ENCODE peak calls at places on chromosome 1, in ten cellular contexts. One of them, this sample, is unnamed.

GRCh38 chr1:34178072-34178471 is 1.4 kb downstream of the C1orf94 start:
- DNase-seq in PC-3: no peak
- DNase-seq in gastrocnemius medialis: no peak
- DNase-seq in A673: no peak
- DNase-seq in esophagus muscularis mucosa: no peak
- DNase-seq in fibroblast of lung: no peak
- DNase-seq in SK-N-SH: no peak
- DNase-seq in right lobe of liver: no peak
- DNase-seq in ovary: no peak
- DNase-seq in astrocyte: no peak
- DNase-seq in this sample: no peak

GRCh38 chr1:205346956-205347574 is 9.7 kb downstream of the KLHDC8A start:
- DNase-seq in PC-3: peak; percentile 48
- DNase-seq in gastrocnemius medialis: no peak
- DNase-seq in A673: no peak
- DNase-seq in esophagus muscularis mucosa: no peak
- DNase-seq in fibroblast of lung: no peak
- DNase-seq in SK-N-SH: no peak
- DNase-seq in right lobe of liver: no peak
- DNase-seq in ovary: no peak
- DNase-seq in astrocyte: peak; percentile 68
- DNase-seq in this sample: no peak

GRCh38 chr1:225953315-225953714 is 12.3 kb upstream of the LEFTY2 start:
- DNase-seq in PC-3: peak; percentile 42
- DNase-seq in gastrocnemius medialis: no peak
- DNase-seq in A673: no peak
- DNase-seq in esophagus muscularis mucosa: no peak
- DNase-seq in fibroblast of lung: no peak
- DNase-seq in SK-N-SH: no peak
- DNase-seq in right lobe of liver: no peak
- DNase-seq in ovary: no peak
- DNase-seq in astrocyte: no peak
- DNase-seq in this sample: no peak

GRCh38 chr1:241063281-241063680 is 293.7 kb downstream of the RGS7 start:
- DNase-seq in PC-3: no peak
- DNase-seq in gastrocnemius medialis: no peak
- DNase-seq in A673: no peak
- DNase-seq in esophagus muscularis mucosa: no peak
- DNase-seq in fibroblast of lung: no peak
- DNase-seq in SK-N-SH: no peak
- DNase-seq in right lobe of liver: no peak
- DNase-seq in ovary: no peak
- DNase-seq in astrocyte: no peak
- DNase-seq in this sample: no peak

GRCh38 chr1:940121-941026 is 16.7 kb downstream of the SAMD11 start:
- DNase-seq in PC-3: peak; percentile 40
- DNase-seq in gastrocnemius medialis: no peak
- DNase-seq in A673: peak; percentile 93
- DNase-seq in esophagus muscularis mucosa: no peak
- DNase-seq in fibroblast of lung: peak; percentile 80
- DNase-seq in SK-N-SH: peak; percentile 86
- DNase-seq in right lobe of liver: peak; percentile 66
- DNase-seq in ovary: peak; percentile 72
- DNase-seq in astrocyte: peak; percentile 59
- DNase-seq in this sample: peak; percentile 86

GRCh38 chr1:11187000-11187399 is 2.2 kb upstream of the ANGPTL7 start:
- DNase-seq in PC-3: no peak
- DNase-seq in gastrocnemius medialis: no peak
- DNase-seq in A673: no peak
- DNase-seq in esophagus muscularis mucosa: no peak
- DNase-seq in fibroblast of lung: no peak
- DNase-seq in SK-N-SH: no peak
- DNase-seq in right lobe of liver: no peak
- DNase-seq in ovary: no peak
- DNase-seq in astrocyte: no peak
- DNase-seq in this sample: no peak

GRCh38 chr1:170917373-170917772 is 18.0 kb upstream of the MROH9 start:
- DNase-seq in PC-3: no peak
- DNase-seq in gastrocnemius medialis: no peak
- DNase-seq in A673: no peak
- DNase-seq in esophagus muscularis mucosa: no peak
- DNase-seq in fibroblast of lung: no peak
- DNase-seq in SK-N-SH: no peak
- DNase-seq in right lobe of liver: no peak
- DNase-seq in ovary: no peak
- DNase-seq in astrocyte: no peak
- DNase-seq in this sample: no peak

GRCh38 chr1:43108080-43108479 is 64.0 kb downstream of the EBNA1BP2 start:
- DNase-seq in PC-3: no peak
- DNase-seq in gastrocnemius medialis: no peak
- DNase-seq in A673: no peak
- DNase-seq in esophagus muscularis mucosa: no peak
- DNase-seq in fibroblast of lung: no peak
- DNase-seq in SK-N-SH: no peak
- DNase-seq in right lobe of liver: no peak
- DNase-seq in ovary: no peak
- DNase-seq in astrocyte: no peak
- DNase-seq in this sample: no peak

DNA sequence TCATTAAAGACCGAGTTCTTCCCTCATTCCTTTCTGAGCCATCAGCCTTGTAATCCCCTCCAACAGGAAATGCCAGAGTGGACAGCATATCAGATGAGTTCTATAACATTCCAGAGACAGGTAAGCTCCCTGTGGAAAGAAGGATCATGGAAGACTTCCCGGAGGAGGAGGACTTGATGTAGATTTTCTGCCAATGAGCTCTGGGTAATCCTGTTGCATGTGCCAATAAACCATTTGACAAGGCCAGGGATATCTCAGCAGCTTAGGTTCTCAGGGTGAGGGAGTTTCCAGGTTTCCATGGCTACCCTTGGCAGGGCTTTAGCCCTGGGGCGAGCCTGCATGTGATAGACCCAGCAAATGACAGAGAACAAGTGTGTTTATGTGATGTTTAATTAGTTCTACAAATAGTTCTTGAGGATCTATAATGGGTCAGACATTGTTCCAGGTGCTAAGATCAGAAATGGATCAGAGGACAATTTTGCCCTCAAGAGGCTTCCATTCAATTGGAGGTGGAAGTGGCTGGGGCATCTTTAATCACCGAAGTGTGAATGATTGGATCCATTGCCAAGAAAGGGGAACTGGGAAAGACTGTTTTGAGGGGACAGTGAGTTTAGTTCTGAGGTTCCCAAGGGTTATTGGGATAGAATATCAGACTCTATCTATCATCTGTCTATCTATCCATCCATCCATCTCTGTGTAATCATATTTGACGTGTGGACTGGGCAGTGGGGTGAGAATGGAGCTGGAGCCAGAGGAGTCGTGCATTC is 6.9 kb downstream of the PLA2G5 start:
- DNase-seq in PC-3: no peak
- DNase-seq in gastrocnemius medialis: no peak
- DNase-seq in A673: no peak
- DNase-seq in esophagus muscularis mucosa: no peak
- DNase-seq in fibroblast of lung: no peak
- DNase-seq in SK-N-SH: no peak
- DNase-seq in right lobe of liver: no peak
- DNase-seq in ovary: no peak
- DNase-seq in astrocyte: no peak
- DNase-seq in this sample: no peak
- TF ChIP-seq CTCF in PC-3: no peak
- TF ChIP-seq CTCF in gastrocnemius medialis: no peak
- TF ChIP-seq CTCF in A673: no peak
- TF ChIP-seq CTCF in esophagus muscularis mucosa: no peak
- TF ChIP-seq CTCF in fibroblast of lung: no peak
- TF ChIP-seq CTCF in SK-N-SH: no peak
- TF ChIP-seq CTCF in right lobe of liver: no peak
- TF ChIP-seq CTCF in ovary: no peak
- TF ChIP-seq CTCF in astrocyte: no peak
- TF ChIP-seq CTCF in this sample: no peak

GRCh38 chr1:53726009-53726600 is 12.9 kb downstream of the GLIS1 start:
- DNase-seq in PC-3: no peak
- DNase-seq in gastrocnemius medialis: no peak
- DNase-seq in A673: no peak
- DNase-seq in esophagus muscularis mucosa: no peak
- DNase-seq in fibroblast of lung: no peak
- DNase-seq in SK-N-SH: no peak
- DNase-seq in right lobe of liver: no peak
- DNase-seq in ovary: no peak
- DNase-seq in astrocyte: no peak
- DNase-seq in this sample: no peak

GRCh38 chr1:53719469-53719868 is 19.5 kb downstream of the GLIS1 start:
- DNase-seq in PC-3: no peak
- DNase-seq in gastrocnemius medialis: no peak
- DNase-seq in A673: no peak
- DNase-seq in esophagus muscularis mucosa: no peak
- DNase-seq in fibroblast of lung: no peak
- DNase-seq in SK-N-SH: no peak
- DNase-seq in right lobe of liver: no peak
- DNase-seq in ovary: no peak
- DNase-seq in astrocyte: no peak
- DNase-seq in this sample: no peak

GRCh38 chr1:53725238-53725689 is 13.7 kb downstream of the GLIS1 start:
- DNase-seq in PC-3: peak; percentile 17
- DNase-seq in gastrocnemius medialis: no peak
- DNase-seq in A673: peak; percentile 22
- DNase-seq in esophagus muscularis mucosa: no peak
- DNase-seq in fibroblast of lung: peak; percentile 15
- DNase-seq in SK-N-SH: peak; percentile 64
- DNase-seq in right lobe of liver: no peak
- DNase-seq in ovary: no peak
- DNase-seq in astrocyte: peak; percentile 79
- DNase-seq in this sample: peak; percentile 54

GRCh38 chr1:53721088-53721487 is 17.9 kb downstream of the GLIS1 start:
- DNase-seq in PC-3: no peak
- DNase-seq in gastrocnemius medialis: no peak
- DNase-seq in A673: no peak
- DNase-seq in esophagus muscularis mucosa: no peak
- DNase-seq in fibroblast of lung: no peak
- DNase-seq in SK-N-SH: no peak
- DNase-seq in right lobe of liver: no peak
- DNase-seq in ovary: no peak
- DNase-seq in astrocyte: no peak
- DNase-seq in this sample: no peak

DNA sequence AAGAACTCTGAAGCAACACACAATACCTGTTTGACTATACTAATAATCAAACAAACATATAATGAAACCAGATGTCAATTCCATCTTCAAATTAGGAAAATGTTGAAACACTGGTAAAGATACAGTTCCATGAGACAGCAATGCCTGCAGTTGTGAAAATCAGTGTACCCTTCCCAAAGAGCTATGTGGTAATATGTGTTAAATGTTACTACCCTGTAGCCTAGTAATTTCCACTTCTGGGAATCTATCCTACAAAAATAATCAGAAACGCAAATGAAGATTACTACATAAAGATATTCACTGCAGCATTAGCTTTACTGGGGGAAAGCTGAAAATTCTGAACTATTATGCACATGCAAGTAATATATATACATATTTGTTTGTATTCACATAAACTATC is 16.9 kb downstream of the GLIS1 start:
- DNase-seq in PC-3: no peak
- DNase-seq in gastrocnemius medialis: no peak
- DNase-seq in A673: no peak
- DNase-seq in esophagus muscularis mucosa: no peak
- DNase-seq in fibroblast of lung: peak; percentile 83
- DNase-seq in SK-N-SH: no peak
- DNase-seq in right lobe of liver: no peak
- DNase-seq in ovary: no peak
- DNase-seq in astrocyte: no peak
- DNase-seq in this sample: no peak
- H3K36me3 ChIP-seq in PC-3: no peaks in the 10 kb centered on the region
- H3K36me3 ChIP-seq in gastrocnemius medialis: no peaks in the 10 kb centered on the region
- H3K36me3 ChIP-seq in A673: no peaks in the 10 kb centered on the region
- H3K36me3 ChIP-seq in esophagus muscularis mucosa: no peaks in the 10 kb centered on the region
- H3K36me3 ChIP-seq in fibroblast of lung: no peaks in the 10 kb centered on the region
- H3K36me3 ChIP-seq in SK-N-SH: no peaks in the 10 kb centered on the region
- H3K36me3 ChIP-seq in right lobe of liver: no peaks in the 10 kb centered on the region
- H3K36me3 ChIP-seq in ovary: no peaks in the 10 kb centered on the region
- H3K36me3 ChIP-seq in astrocyte: no peaks in the 10 kb centered on the region
- H3K36me3 ChIP-seq in this sample: no peaks in the 10 kb centered on the region

GRCh38 chr1:47727051-47727708 is 270.0 kb downstream of the TRABD2B start:
- DNase-seq in PC-3: no peak
- DNase-seq in gastrocnemius medialis: no peak
- DNase-seq in A673: no peak
- DNase-seq in esophagus muscularis mucosa: no peak
- DNase-seq in fibroblast of lung: no peak
- DNase-seq in SK-N-SH: no peak
- DNase-seq in right lobe of liver: no peak
- DNase-seq in ovary: no peak
- DNase-seq in astrocyte: no peak
- DNase-seq in this sample: no peak

GRCh38 chr1:47725732-47726495 is 271.3 kb downstream of the TRABD2B start:
- DNase-seq in PC-3: peak; percentile 87
- DNase-seq in gastrocnemius medialis: peak; percentile 34
- DNase-seq in A673: peak; percentile 81
- DNase-seq in esophagus muscularis mucosa: no peak
- DNase-seq in fibroblast of lung: peak; percentile 74
- DNase-seq in SK-N-SH: peak; percentile 89
- DNase-seq in right lobe of liver: peak; percentile 81
- DNase-seq in ovary: peak; percentile 56
- DNase-seq in astrocyte: peak; percentile 46
- DNase-seq in this sample: peak; percentile 69

GRCh38 chr1:47725000-47725731 is 272.0 kb downstream of the TRABD2B start:
- DNase-seq in PC-3: peak; percentile 14
- DNase-seq in gastrocnemius medialis: no peak
- DNase-seq in A673: no peak
- DNase-seq in esophagus muscularis mucosa: no peak
- DNase-seq in fibroblast of lung: no peak
- DNase-seq in SK-N-SH: peak; percentile 77
- DNase-seq in right lobe of liver: no peak
- DNase-seq in ovary: no peak
- DNase-seq in astrocyte: no peak
- DNase-seq in this sample: no peak

GRCh38 chr1:47724427-47724999 is 272.7 kb downstream of the TRABD2B start:
- DNase-seq in PC-3: no peak
- DNase-seq in gastrocnemius medialis: no peak
- DNase-seq in A673: no peak
- DNase-seq in esophagus muscularis mucosa: no peak
- DNase-seq in fibroblast of lung: no peak
- DNase-seq in SK-N-SH: no peak
- DNase-seq in right lobe of liver: no peak
- DNase-seq in ovary: no peak
- DNase-seq in astrocyte: no peak
- DNase-seq in this sample: no peak

DNA sequence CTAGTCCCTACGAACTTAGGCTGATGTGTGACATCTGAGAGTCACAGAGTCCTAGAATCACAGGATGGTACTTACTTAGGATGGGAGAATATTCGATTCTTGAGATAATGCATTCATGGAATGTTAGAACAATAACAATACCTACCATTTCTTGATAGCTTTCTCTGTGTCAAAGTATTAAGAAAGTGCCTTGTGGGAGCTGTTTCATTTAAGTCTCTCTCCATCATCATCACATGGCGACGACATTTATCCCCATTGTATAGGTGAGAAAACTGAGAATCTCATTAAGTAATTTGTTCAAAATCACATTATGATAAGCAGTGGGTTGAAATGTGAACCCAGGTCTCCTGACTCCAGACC is 270.7 kb downstream of the TRABD2B start:
- DNase-seq in PC-3: no peak
- DNase-seq in gastrocnemius medialis: no peak
- DNase-seq in A673: no peak
- DNase-seq in esophagus muscularis mucosa: no peak
- DNase-seq in fibroblast of lung: no peak
- DNase-seq in SK-N-SH: no peak
- DNase-seq in right lobe of liver: no peak
- DNase-seq in ovary: no peak
- DNase-seq in astrocyte: no peak
- DNase-seq in this sample: no peak
- TF ChIP-seq CTCF in PC-3: no peak
- TF ChIP-seq CTCF in gastrocnemius medialis: no peak
- TF ChIP-seq CTCF in A673: no peak
- TF ChIP-seq CTCF in esophagus muscularis mucosa: no peak
- TF ChIP-seq CTCF in fibroblast of lung: no peak
- TF ChIP-seq CTCF in SK-N-SH: no peak
- TF ChIP-seq CTCF in right lobe of liver: no peak
- TF ChIP-seq CTCF in ovary: no peak
- TF ChIP-seq CTCF in astrocyte: no peak
- TF ChIP-seq CTCF in this sample: no peak

GRCh38 chr1:193566735-193567134 is 380.3 kb upstream of the B3GALT2 start:
- DNase-seq in PC-3: no peak
- DNase-seq in gastrocnemius medialis: no peak
- DNase-seq in A673: no peak
- DNase-seq in esophagus muscularis mucosa: no peak
- DNase-seq in fibroblast of lung: no peak
- DNase-seq in SK-N-SH: no peak
- DNase-seq in right lobe of liver: no peak
- DNase-seq in ovary: no peak
- DNase-seq in astrocyte: no peak
- DNase-seq in this sample: no peak

GRCh38 chr1:193567937-193568336 is 381.5 kb upstream of the B3GALT2 start:
- DNase-seq in PC-3: no peak
- DNase-seq in gastrocnemius medialis: no peak
- DNase-seq in A673: no peak
- DNase-seq in esophagus muscularis mucosa: no peak
- DNase-seq in fibroblast of lung: no peak
- DNase-seq in SK-N-SH: no peak
- DNase-seq in right lobe of liver: no peak
- DNase-seq in ovary: no peak
- DNase-seq in astrocyte: no peak
- DNase-seq in this sample: no peak

GRCh38 chr1:193569696-193570269 is 383.4 kb upstream of the B3GALT2 start:
- DNase-seq in PC-3: no peak
- DNase-seq in gastrocnemius medialis: no peak
- DNase-seq in A673: no peak
- DNase-seq in esophagus muscularis mucosa: no peak
- DNase-seq in fibroblast of lung: peak; percentile 51
- DNase-seq in SK-N-SH: no peak
- DNase-seq in right lobe of liver: no peak
- DNase-seq in ovary: no peak
- DNase-seq in astrocyte: peak; percentile 92
- DNase-seq in this sample: no peak

GRCh38 chr1:193569096-193569495 is 382.7 kb upstream of the B3GALT2 start:
- DNase-seq in PC-3: no peak
- DNase-seq in gastrocnemius medialis: no peak
- DNase-seq in A673: no peak
- DNase-seq in esophagus muscularis mucosa: no peak
- DNase-seq in fibroblast of lung: no peak
- DNase-seq in SK-N-SH: no peak
- DNase-seq in right lobe of liver: no peak
- DNase-seq in ovary: no peak
- DNase-seq in astrocyte: no peak
- DNase-seq in this sample: no peak

DNA sequence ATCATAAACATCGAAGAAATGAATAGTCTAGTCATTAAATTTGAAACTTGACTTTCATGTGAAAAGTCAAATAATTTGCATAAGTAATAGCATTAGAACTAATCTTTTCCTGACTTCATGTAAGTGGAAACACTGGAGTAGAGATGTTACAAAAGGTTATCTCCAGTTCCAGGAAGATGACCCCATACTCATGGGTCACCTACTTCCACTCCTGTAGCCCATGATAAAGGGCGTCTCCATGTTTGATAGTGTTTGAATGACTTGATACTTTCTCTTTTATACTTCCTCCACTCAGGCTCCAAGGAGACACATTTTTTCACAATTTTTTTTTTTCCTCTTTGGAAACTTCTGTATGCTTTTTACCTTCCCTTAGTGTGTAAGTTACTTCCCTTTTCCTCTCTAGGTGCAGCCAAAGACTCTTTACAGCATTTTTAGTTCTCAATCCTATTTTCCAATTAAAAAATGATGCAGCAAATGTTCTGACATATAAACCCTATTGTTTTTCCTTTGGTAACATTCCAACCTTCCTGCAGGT is 382.1 kb upstream of the B3GALT2 start:
- DNase-seq in PC-3: no peak
- DNase-seq in gastrocnemius medialis: no peak
- DNase-seq in A673: no peak
- DNase-seq in esophagus muscularis mucosa: no peak
- DNase-seq in fibroblast of lung: no peak
- DNase-seq in SK-N-SH: no peak
- DNase-seq in right lobe of liver: no peak
- DNase-seq in ovary: no peak
- DNase-seq in astrocyte: no peak
- DNase-seq in this sample: no peak
- H3K36me3 ChIP-seq in PC-3: no peaks in the 10 kb centered on the region
- H3K36me3 ChIP-seq in gastrocnemius medialis: no peaks in the 10 kb centered on the region
- H3K36me3 ChIP-seq in A673: no peaks in the 10 kb centered on the region
- H3K36me3 ChIP-seq in esophagus muscularis mucosa: no peaks in the 10 kb centered on the region
- H3K36me3 ChIP-seq in fibroblast of lung: no peaks in the 10 kb centered on the region
- H3K36me3 ChIP-seq in SK-N-SH: no peaks in the 10 kb centered on the region
- H3K36me3 ChIP-seq in right lobe of liver: no peaks in the 10 kb centered on the region
- H3K36me3 ChIP-seq in ovary: no peaks in the 10 kb centered on the region
- H3K36me3 ChIP-seq in astrocyte: no peaks in the 10 kb centered on the region
- H3K36me3 ChIP-seq in this sample: no peaks in the 10 kb centered on the region